ENCODE peak calls at places on chromosomes 6 and 20, in six cellular contexts. One of them, this sample, is unnamed.

GRCh38 chr6:116111552-116112528 is 11.2 kb downstream of the NT5DC1 start:
- DNase-seq in fibroblast of lung: peak
- DNase-seq in HepG2: peak
- DNase-seq in A549: peak
- DNase-seq in mucosa of descending colon: peak
- DNase-seq in GM13977: no peak
- DNase-seq in this sample: no peak

GRCh38 chr6:73134588-73134987 is 90.7 kb downstream of the KHDC1L start:
- DNase-seq in mucosa of descending colon: peak
- DNase-seq in GM13977: no peak
- DNase-seq in HepG2: peak
- DNase-seq in fibroblast of lung: peak
- DNase-seq in A549: no peak
- DNase-seq in this sample: no peak

GRCh38 chr6:8958894-8959511 is 523.7 kb upstream of the SLC35B3 start:
- DNase-seq in fibroblast of lung: peak
- DNase-seq in A549: no peak
- DNase-seq in mucosa of descending colon: no peak
- DNase-seq in HepG2: peak
- DNase-seq in GM13977: no peak
- DNase-seq in this sample: no peak

GRCh38 chr20:10596726-10597125 is 77.1 kb downstream of the JAG1 start:
- DNase-seq in fibroblast of lung: peak
- DNase-seq in GM13977: no peak
- DNase-seq in mucosa of descending colon: no peak
- DNase-seq in HepG2: peak
- DNase-seq in A549: peak
- DNase-seq in this sample: no peak

GRCh38 chr6:62889240-62889639 is 322.0 kb upstream of the FKBP1C start:
- DNase-seq in fibroblast of lung: no peak
- DNase-seq in A549: no peak
- DNase-seq in HepG2: no peak
- DNase-seq in GM13977: no peak
- DNase-seq in mucosa of descending colon: peak
- DNase-seq in this sample: no peak

GRCh38 chr6:34992353-34992752 is 103.3 kb downstream of the ANKS1A start:
- DNase-seq in mucosa of descending colon: no peak
- DNase-seq in A549: no peak
- DNase-seq in GM13977: no peak
- DNase-seq in fibroblast of lung: no peak
- DNase-seq in HepG2: no peak
- DNase-seq in this sample: no peak

GRCh38 chr6:155187096-155187495 is 76.7 kb upstream of the CLDN20 start:
- DNase-seq in fibroblast of lung: no peak
- DNase-seq in HepG2: no peak
- DNase-seq in A549: no peak
- DNase-seq in mucosa of descending colon: no peak
- DNase-seq in GM13977: no peak
- DNase-seq in this sample: no peak

GRCh38 chr6:2773450-2773849 is 8.3 kb downstream of the WRNIP1 start:
- DNase-seq in mucosa of descending colon: no peak
- DNase-seq in A549: no peak
- DNase-seq in GM13977: no peak
- DNase-seq in fibroblast of lung: no peak
- DNase-seq in HepG2: no peak
- DNase-seq in this sample: no peak

GRCh38 chr20:49424536-49424935 is 57.9 kb downstream of the KCNB1 start:
- DNase-seq in A549: no peak
- DNase-seq in HepG2: no peak
- DNase-seq in GM13977: no peak
- DNase-seq in mucosa of descending colon: no peak
- DNase-seq in fibroblast of lung: no peak
- DNase-seq in this sample: no peak

GRCh38 chr6:38213275-38213674 is 393.7 kb downstream of the ZFAND3 start:
- DNase-seq in fibroblast of lung: no peak
- DNase-seq in GM13977: no peak
- DNase-seq in HepG2: no peak
- DNase-seq in A549: no peak
- DNase-seq in mucosa of descending colon: peak
- DNase-seq in this sample: no peak

GRCh38 chr6:39243809-39244208 is 14.5 kb upstream of the KCNK5 start:
- DNase-seq in fibroblast of lung: no peak
- DNase-seq in A549: no peak
- DNase-seq in GM13977: no peak
- DNase-seq in HepG2: no peak
- DNase-seq in mucosa of descending colon: no peak
- DNase-seq in this sample: no peak

GRCh38 chr20:63657260-63657936 is 714 bp upstream of the RTEL1 start:
- DNase-seq in GM13977: no peak
- DNase-seq in HepG2: no peak
- DNase-seq in fibroblast of lung: peak
- DNase-seq in A549: no peak
- DNase-seq in mucosa of descending colon: no peak
- DNase-seq in this sample: no peak

GRCh38 chr6:90284236-90284744 is 12.4 kb downstream of the BACH2 start:
- DNase-seq in HepG2: no peak
- DNase-seq in A549: peak
- DNase-seq in mucosa of descending colon: peak
- DNase-seq in fibroblast of lung: peak
- DNase-seq in GM13977: no peak
- DNase-seq in this sample: peak
- TF ChIP-seq CTCF in HepG2: no peak
- TF ChIP-seq CTCF in A549: no peak
- TF ChIP-seq CTCF in mucosa of descending colon: no peak
- TF ChIP-seq CTCF in fibroblast of lung: no peak
- TF ChIP-seq CTCF in GM13977: no peak
- TF ChIP-seq CTCF in this sample: peak

DNA sequence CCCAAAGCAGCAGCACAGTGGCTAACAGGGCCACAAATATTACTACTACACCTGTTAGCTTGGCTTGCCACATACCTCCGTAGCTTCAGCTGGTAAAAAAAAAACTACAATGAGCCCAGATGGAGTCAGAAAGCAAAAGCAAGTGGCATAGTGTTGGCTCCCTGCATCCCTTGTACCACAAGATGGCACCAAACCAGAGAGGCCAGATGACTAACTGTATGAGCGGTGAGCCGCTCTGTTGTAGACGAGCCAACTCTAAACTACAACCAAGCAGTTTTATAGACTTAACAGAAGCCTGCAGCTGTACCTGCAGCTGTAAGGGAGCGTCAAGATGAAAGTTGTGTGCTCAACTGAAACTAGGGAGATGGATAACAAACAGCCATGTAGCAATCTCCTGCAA is 84.5 kb upstream of the MCHR2 start:
- DNase-seq in mucosa of descending colon: peak
- DNase-seq in GM13977: no peak
- DNase-seq in A549: no peak
- DNase-seq in fibroblast of lung: peak
- DNase-seq in HepG2: peak
- DNase-seq in this sample: no peak
- TF ChIP-seq CTCF in mucosa of descending colon: no peak
- TF ChIP-seq CTCF in GM13977: no peak
- TF ChIP-seq CTCF in A549: peak
- TF ChIP-seq CTCF in fibroblast of lung: peak
- TF ChIP-seq CTCF in HepG2: peak
- TF ChIP-seq CTCF in this sample: peak

DNA sequence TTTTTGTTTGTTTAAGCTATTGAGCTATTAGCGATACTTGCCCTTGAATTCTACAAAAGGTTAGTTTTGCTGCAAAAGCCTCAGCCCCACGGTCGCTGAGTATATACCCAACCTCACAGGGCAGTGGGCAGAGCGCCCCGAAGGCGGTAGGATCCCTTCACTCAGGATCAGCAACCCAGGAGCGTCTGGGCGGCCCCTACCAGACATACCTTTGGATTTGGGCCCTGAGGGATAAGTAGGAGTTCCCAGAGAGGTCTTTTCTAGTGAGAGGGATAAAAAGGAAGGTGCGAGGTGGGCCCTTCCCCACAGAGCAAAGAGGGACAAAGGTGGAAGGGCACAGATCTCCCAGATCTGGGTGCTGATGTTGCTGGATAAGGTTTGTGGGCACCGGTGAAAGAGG is 6.1 kb downstream of the SASH1 start:
- DNase-seq in GM13977: no peak
- DNase-seq in mucosa of descending colon: no peak
- DNase-seq in A549: no peak
- DNase-seq in fibroblast of lung: no peak
- DNase-seq in HepG2: no peak
- DNase-seq in this sample: no peak
- TF ChIP-seq CTCF in GM13977: no peak
- TF ChIP-seq CTCF in mucosa of descending colon: no peak
- TF ChIP-seq CTCF in A549: no peak
- TF ChIP-seq CTCF in fibroblast of lung: no peak
- TF ChIP-seq CTCF in HepG2: no peak
- TF ChIP-seq CTCF in this sample: no peak

GRCh38 chr6:47477497-47478232 is at the start of gene CD2AP:
- DNase-seq in mucosa of descending colon: peak
- DNase-seq in A549: peak
- DNase-seq in GM13977: peak
- DNase-seq in HepG2: peak
- DNase-seq in fibroblast of lung: peak
- DNase-seq in this sample: no peak
- TF ChIP-seq CTCF in mucosa of descending colon: no peak
- TF ChIP-seq CTCF in A549: no peak
- TF ChIP-seq CTCF in GM13977: peak
- TF ChIP-seq CTCF in HepG2: peak
- TF ChIP-seq CTCF in fibroblast of lung: no peak
- TF ChIP-seq CTCF in this sample: no peak

GRCh38 chr20:21052241-21052640 is 53.9 kb downstream of the LINC00237 start:
- DNase-seq in HepG2: no peak
- DNase-seq in mucosa of descending colon: no peak
- DNase-seq in A549: no peak
- DNase-seq in GM13977: no peak
- DNase-seq in fibroblast of lung: no peak
- DNase-seq in this sample: no peak

GRCh38 chr20:21046413-21047070 is 59.6 kb downstream of the LINC00237 start:
- DNase-seq in HepG2: no peak
- DNase-seq in GM13977: no peak
- DNase-seq in mucosa of descending colon: no peak
- DNase-seq in A549: no peak
- DNase-seq in fibroblast of lung: no peak
- DNase-seq in this sample: no peak

GRCh38 chr20:21047981-21048380 is 58.2 kb downstream of the LINC00237 start:
- DNase-seq in HepG2: no peak
- DNase-seq in A549: no peak
- DNase-seq in GM13977: no peak
- DNase-seq in mucosa of descending colon: no peak
- DNase-seq in fibroblast of lung: no peak
- DNase-seq in this sample: no peak

GRCh38 chr20:21050710-21051109 is 55.4 kb downstream of the LINC00237 start:
- DNase-seq in GM13977: no peak
- DNase-seq in mucosa of descending colon: no peak
- DNase-seq in A549: no peak
- DNase-seq in HepG2: no peak
- DNase-seq in fibroblast of lung: no peak
- DNase-seq in this sample: no peak

DNA sequence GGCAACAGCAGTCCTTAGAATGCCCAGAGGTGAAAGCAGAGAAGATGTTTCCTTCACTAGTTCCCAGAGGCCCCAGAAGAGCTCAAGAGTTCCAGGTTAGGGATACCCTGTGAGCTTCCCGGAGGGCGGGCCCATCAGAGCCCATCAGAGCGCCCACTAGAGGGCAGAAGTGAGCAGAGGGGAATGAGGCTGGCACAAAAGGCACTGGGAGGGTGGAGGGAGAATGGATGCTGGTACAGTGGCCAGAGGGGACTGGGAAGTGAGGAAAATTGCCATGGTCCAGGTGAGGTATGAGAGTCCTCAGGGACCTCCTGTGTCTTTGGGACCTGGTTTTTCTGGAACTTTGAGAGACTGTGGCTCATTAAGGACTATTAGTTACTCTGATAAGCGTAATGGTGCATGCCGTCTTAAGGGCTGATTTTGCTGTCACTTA is 57.3 kb downstream of the LINC00237 start:
- DNase-seq in GM13977: peak
- DNase-seq in fibroblast of lung: no peak
- DNase-seq in HepG2: peak
- DNase-seq in A549: peak
- DNase-seq in mucosa of descending colon: peak
- DNase-seq in this sample: no peak
- TF ChIP-seq CTCF in GM13977: peak
- TF ChIP-seq CTCF in fibroblast of lung: no peak
- TF ChIP-seq CTCF in HepG2: peak
- TF ChIP-seq CTCF in A549: peak
- TF ChIP-seq CTCF in mucosa of descending colon: peak
- TF ChIP-seq CTCF in this sample: peak